ENCODE peak calls at places on chromosome 12, in five cellular contexts. E is uterus, V is GM12892, J is right lobe of liver, S is A549. G is an unnamed sample.

GRCh38 chr12:95634622-95635621 is 83.6 kb upstream of the USP44 start:
- DNase-seq in E (no peak), V (no peak), J (peak), S (no peak), G (no peak)

GRCh38 chr12:103806807-103807206 is 34.2 kb downstream of the NT5DC3 start:
- DNase-seq in E (peak), V (no peak), J (peak), S (no peak), G (no peak)

GRCh38 chr12:54173066-54173726 is 15.6 kb downstream of the SMUG1 start:
- DNase-seq in E (no peak), V (peak), J (no peak), S (no peak), G (no peak)

GRCh38 chr12:2733493-2734252 is 61.1 kb upstream of the FKBP4 start:
- DNase-seq in E (no peak), V (no peak), J (no peak), S (no peak), G (no peak)

GRCh38 chr12:97169922-97170321 is 262.9 kb downstream of the NEDD1 start:
- DNase-seq in E (no peak), V (no peak), J (no peak), S (no peak), G (no peak)

GRCh38 chr12:67681145-67681778 is 32.7 kb downstream of the DYRK2 start:
- DNase-seq in E (peak), V (no peak), J (no peak), S (no peak), G (no peak)

GRCh38 chr12:19801941-19802340 is 362.6 kb downstream of the AEBP2 start:
- DNase-seq in E (no peak), V (no peak), J (no peak), S (no peak), G (no peak)

GRCh38 chr12:54159140-54159539 is 29.6 kb downstream of the SMUG1 start:
- DNase-seq in E (no peak), V (peak), J (no peak), S (no peak), G (no peak)

GRCh38 chr12:110109037-110109836 is 14.9 kb upstream of the IFT81 start:
- DNase-seq in E (peak), V (no peak), J (peak), S (peak), G (peak)

GRCh38 chr12:85872497-85873091 is 1.5 kb upstream of the NTS start:
- DNase-seq in E (no peak), V (no peak), J (no peak), S (peak), G (no peak)

GRCh38 chr12:110744176-110744575 is 1.5 kb upstream of the PPP1CC start:
- DNase-seq in E (no peak), V (no peak), J (no peak), S (no peak), G (no peak)

GRCh38 chr12:105204916-105205315 is 31.1 kb downstream of the APPL2 start:
- DNase-seq in E (no peak), V (no peak), J (no peak), S (no peak), G (no peak)

GRCh38 chr12:6266431-6267006 is 44.0 kb upstream of the PLEKHG6 start:
- DNase-seq in E (no peak), V (no peak), J (no peak), S (no peak), G (no peak)

GRCh38 chr12:100169345-100169744 is 26.7 kb upstream of the BLTP3B start:
- DNase-seq in E (no peak), V (no peak), J (peak), S (no peak), G (no peak)

GRCh38 chr12:50517456-50518048 is 12.8 kb downstream of the DIP2B start:
- DNase-seq in E (no peak), V (peak), J (no peak), S (no peak), G (no peak)

GRCh38 chr12:9866786-9867379 is 2.3 kb downstream of the CLEC2B start:
- DNase-seq in E (no peak), V (no peak), J (no peak), S (no peak), G (no peak)

GRCh38 chr12:60123443-60124000 is 527.7 kb downstream of the SLC16A7 start:
- DNase-seq in E (no peak), V (no peak), J (no peak), S (no peak), G (no peak)

GRCh38 chr12:68559246-68559645 is 51.5 kb upstream of the RAP1B start:
- DNase-seq in E (no peak), V (no peak), J (no peak), S (no peak), G (no peak)

GRCh38 chr12:58502857-58503256 is 417.4 kb downstream of the LRIG3 start:
- DNase-seq in E (no peak), V (no peak), J (no peak), S (no peak), G (no peak)

GRCh38 chr12:104692335-104693218 is 235.8 kb downstream of the CHST11 start:
- DNase-seq in E (no peak), V (no peak), J (no peak), S (no peak), G (no peak)

GRCh38 chr12:107778383-107779015 is 4.0 kb downstream of the ASCL4 start:
- DNase-seq in E (no peak), V (no peak), J (no peak), S (no peak), G (no peak)

GRCh38 chr12:92299344-92299743 is 153.7 kb upstream of the BTG1 start:
- DNase-seq in E (no peak), V (no peak), J (no peak), S (no peak), G (no peak)

GRCh38 chr12:104976703-104977102 is 9.4 kb upstream of the NOPCHAP1 start:
- DNase-seq in E (no peak), V (no peak), J (no peak), S (no peak), G (no peak)

GRCh38 chr12:80186727-80187217 is 87.4 kb downstream of the OTOGL start:
- DNase-seq in E (peak), V (no peak), J (peak), S (peak), G (no peak)

GRCh38 chr12:113796086-113796827 is 169.9 kb downstream of the RBM19 start:
- DNase-seq in E (no peak), V (no peak), J (no peak), S (no peak), G (no peak)

GRCh38 chr12:123854232-123854631 is 92.1 kb downstream of the DNAH10 start:
- DNase-seq in E (no peak), V (no peak), J (no peak), S (no peak), G (no peak)

GRCh38 chr12:58310368-58310767 is 369.0 kb downstream of the ATP23 start:
- DNase-seq in E (no peak), V (no peak), J (no peak), S (peak), G (no peak)

GRCh38 chr12:12266389-12266872 is 413 bp downstream of the LRP6 start:
- DNase-seq in E (peak), V (no peak), J (peak), S (no peak), G (no peak)

GRCh38 chr12:52368494-52368893 is 1.2 kb upstream of the KRT85 start:
- DNase-seq in E (no peak), V (no peak), J (no peak), S (no peak), G (no peak)

GRCh38 chr12:76018111-76018510 is 13.5 kb downstream of the PHLDA1 start:
- DNase-seq in E (no peak), V (no peak), J (no peak), S (no peak), G (no peak)

GRCh38 chr12:751192-751827 is 1.1 kb upstream of the WNK1 start:
- DNase-seq in E (peak), V (peak), J (peak), S (peak), G (peak)
- TF ChIP-seq POLR2A in E (peak), V (peak), J (peak), S (peak), G (no peak)

DNA sequence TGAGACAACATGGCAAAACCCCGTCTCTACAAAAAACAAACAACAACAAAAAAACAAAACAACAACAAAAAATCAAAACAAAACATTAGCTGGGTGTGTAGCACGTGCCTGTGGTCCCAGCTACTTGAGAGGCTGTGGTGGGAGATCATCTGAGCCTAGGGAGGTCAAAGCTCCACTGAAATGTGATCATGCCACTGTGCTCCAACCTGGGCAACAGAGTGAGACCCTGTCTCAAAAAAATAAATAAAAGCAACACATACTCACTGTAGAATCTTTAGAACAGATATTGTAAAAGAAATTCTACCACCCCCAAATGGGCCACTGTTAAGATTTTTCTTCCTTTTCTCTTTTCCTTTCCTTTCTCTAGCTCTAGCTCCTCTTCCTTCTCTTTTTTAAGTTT is 26.3 kb downstream of the SLC38A1 start:
- DNase-seq in E (no peak), V (no peak), J (no peak), S (no peak), G (no peak)
- TF ChIP-seq POLR2A in E (no peak), V (no peak), J (no peak), S (no peak), G (no peak)

DNA sequence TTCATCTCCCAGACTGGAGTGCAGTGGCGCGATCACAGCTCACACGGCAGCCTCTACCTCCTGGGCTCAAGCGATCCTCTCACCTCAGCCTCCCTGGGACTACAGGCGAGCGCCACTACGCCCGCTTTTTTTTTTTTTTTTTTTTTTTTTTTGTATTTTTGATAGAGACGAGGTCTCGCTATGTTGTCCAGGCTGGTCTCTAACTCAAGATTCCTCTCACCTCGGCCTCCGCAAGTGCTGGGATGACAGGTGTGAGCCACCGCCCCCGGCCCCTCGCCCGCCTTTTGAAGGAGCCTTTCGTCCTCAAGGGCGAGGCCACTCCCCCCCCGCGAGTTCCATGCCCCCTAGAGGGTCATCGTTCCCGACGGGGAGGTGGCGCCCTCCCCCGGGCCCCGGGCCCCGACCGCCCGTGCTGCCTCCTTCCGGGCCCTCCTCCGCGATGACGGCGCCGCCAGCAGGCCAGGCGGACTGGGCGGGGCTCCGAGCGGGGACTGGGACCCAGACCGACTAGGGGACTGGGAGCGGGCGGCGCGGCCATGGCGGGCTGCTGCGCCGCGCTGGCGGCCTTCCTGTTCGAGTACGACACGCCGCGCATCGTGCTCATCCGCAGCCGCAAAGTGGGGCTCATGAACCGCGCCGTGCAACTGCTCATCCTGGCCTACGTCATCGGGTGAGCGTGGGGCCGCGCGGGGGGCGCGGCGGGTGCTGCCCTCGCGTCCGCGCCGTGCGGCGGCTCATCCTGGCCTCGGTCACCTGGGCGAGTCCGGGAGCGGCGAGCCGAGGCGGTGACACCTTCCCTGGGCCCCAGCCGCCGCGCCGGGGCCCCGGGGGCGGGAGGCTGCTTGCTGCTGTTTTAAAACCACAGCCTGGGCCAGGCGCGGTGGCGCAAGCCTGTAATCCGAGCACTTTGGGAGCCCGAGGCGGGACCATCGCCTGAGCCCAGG is at the start of gene P2RX4:
- DNase-seq in E (peak), V (peak), J (peak), S (peak), G (peak)
- TF ChIP-seq POLR2A in E (peak), V (peak), J (peak), S (peak), G (peak)

GRCh38 chr12:57110189-57111045 is 745 bp downstream of the STAT6 start:
- DNase-seq in E (peak), V (peak), J (peak), S (peak), G (peak)
- TF ChIP-seq POLR2A in E (no peak), V (peak), J (no peak), S (peak), G (no peak)

GRCh38 chr12:122837306-122838265 is 2.3 kb downstream of the HIP1R start:
- DNase-seq in E (no peak), V (no peak), J (peak), S (no peak), G (no peak)
- TF ChIP-seq POLR2A in E (no peak), V (no peak), J (peak), S (no peak), G (no peak)

DNA sequence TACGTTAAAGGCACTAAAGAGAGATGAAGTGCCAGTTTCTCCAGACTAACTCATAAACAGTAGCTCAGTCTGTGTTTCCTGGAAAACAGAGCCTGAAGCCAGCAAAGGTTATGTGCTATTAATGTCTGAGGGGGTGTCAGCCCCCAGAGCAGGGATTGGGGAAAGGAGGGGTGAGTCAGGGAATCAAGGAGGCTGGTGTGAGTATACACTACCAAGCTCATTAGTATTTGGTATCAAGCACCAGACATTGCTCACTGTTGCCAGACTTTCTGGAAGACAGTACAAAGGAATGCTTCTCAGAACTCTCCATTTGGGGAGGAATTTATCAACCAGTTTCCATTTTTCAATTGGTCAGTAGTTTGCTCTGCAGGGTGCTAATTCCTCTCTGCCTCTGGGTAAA is 443.4 kb downstream of the GLT1D1 start:
- DNase-seq in E (no peak), V (no peak), J (no peak), S (no peak), G (no peak)
- TF ChIP-seq POLR2A in E (no peak), V (no peak), J (no peak), S (no peak), G (no peak)

G was measured in suprapubic skin.